ENCODE peak calls at places on chromosomes 6 and 20, in six cellular contexts. One of them, this sample, is unnamed.

GRCh38 chr20:9228774-9229450 is 160.0 kb downstream of the PLCB4 start:
- DNase-seq in prostate gland: no peak
- DNase-seq in GM12891: no peak
- DNase-seq in COR-L47: no peak
- DNase-seq in stimulated activated CD4-positive, alpha-beta T cell treated with anti-CD3 and anti-CD28 coated beads, Interleukin-1b, Interleukin-23, amount 100 ng/mL, for 24 hours: no peak
- DNase-seq in activated T-cell treated with anti-CD3 and anti-CD28 coated beads for 1 hour: no peak
- DNase-seq in this sample: no peak

GRCh38 chr20:36717657-36718056 is 28.2 kb downstream of the NDRG3 start:
- DNase-seq in activated T-cell treated with anti-CD3 and anti-CD28 coated beads for 1 hour: no peak
- DNase-seq in GM12891: no peak
- DNase-seq in COR-L47: peak
- DNase-seq in prostate gland: no peak
- DNase-seq in stimulated activated CD4-positive, alpha-beta T cell treated with anti-CD3 and anti-CD28 coated beads, Interleukin-1b, Interleukin-23, amount 100 ng/mL, for 24 hours: no peak
- DNase-seq in this sample: no peak

GRCh38 chr20:48738399-48739304 is 89.1 kb downstream of the PREX1 start:
- DNase-seq in activated T-cell treated with anti-CD3 and anti-CD28 coated beads for 1 hour: no peak
- DNase-seq in stimulated activated CD4-positive, alpha-beta T cell treated with anti-CD3 and anti-CD28 coated beads, Interleukin-1b, Interleukin-23, amount 100 ng/mL, for 24 hours: no peak
- DNase-seq in COR-L47: no peak
- DNase-seq in prostate gland: no peak
- DNase-seq in GM12891: no peak
- DNase-seq in this sample: no peak

GRCh38 chr6:79263366-79263765 is 28.9 kb upstream of the HMGN3 start:
- DNase-seq in activated T-cell treated with anti-CD3 and anti-CD28 coated beads for 1 hour: no peak
- DNase-seq in stimulated activated CD4-positive, alpha-beta T cell treated with anti-CD3 and anti-CD28 coated beads, Interleukin-1b, Interleukin-23, amount 100 ng/mL, for 24 hours: no peak
- DNase-seq in GM12891: no peak
- DNase-seq in prostate gland: no peak
- DNase-seq in COR-L47: no peak
- DNase-seq in this sample: no peak

GRCh38 chr20:33753763-33754162 is 22.0 kb downstream of the ZNF341 start:
- DNase-seq in prostate gland: no peak
- DNase-seq in COR-L47: no peak
- DNase-seq in GM12891: no peak
- DNase-seq in activated T-cell treated with anti-CD3 and anti-CD28 coated beads for 1 hour: no peak
- DNase-seq in stimulated activated CD4-positive, alpha-beta T cell treated with anti-CD3 and anti-CD28 coated beads, Interleukin-1b, Interleukin-23, amount 100 ng/mL, for 24 hours: no peak
- DNase-seq in this sample: peak

GRCh38 chr6:139407718-139408222 is 33.3 kb upstream of the CITED2 start:
- DNase-seq in prostate gland: no peak
- DNase-seq in stimulated activated CD4-positive, alpha-beta T cell treated with anti-CD3 and anti-CD28 coated beads, Interleukin-1b, Interleukin-23, amount 100 ng/mL, for 24 hours: no peak
- DNase-seq in activated T-cell treated with anti-CD3 and anti-CD28 coated beads for 1 hour: no peak
- DNase-seq in COR-L47: no peak
- DNase-seq in GM12891: no peak
- DNase-seq in this sample: no peak

GRCh38 chr20:59010321-59010994 is 3.4 kb upstream of the CTSZ start:
- DNase-seq in activated T-cell treated with anti-CD3 and anti-CD28 coated beads for 1 hour: no peak
- DNase-seq in COR-L47: no peak
- DNase-seq in GM12891: no peak
- DNase-seq in stimulated activated CD4-positive, alpha-beta T cell treated with anti-CD3 and anti-CD28 coated beads, Interleukin-1b, Interleukin-23, amount 100 ng/mL, for 24 hours: no peak
- DNase-seq in prostate gland: no peak
- DNase-seq in this sample: no peak

GRCh38 chr20:10447028-10447427 is 11.9 kb downstream of the SLX4IP start:
- DNase-seq in prostate gland: no peak
- DNase-seq in stimulated activated CD4-positive, alpha-beta T cell treated with anti-CD3 and anti-CD28 coated beads, Interleukin-1b, Interleukin-23, amount 100 ng/mL, for 24 hours: no peak
- DNase-seq in COR-L47: peak
- DNase-seq in GM12891: peak
- DNase-seq in activated T-cell treated with anti-CD3 and anti-CD28 coated beads for 1 hour: peak
- DNase-seq in this sample: peak

GRCh38 chr6:31474871-31475286 is 23.1 kb upstream of the MICB start:
- DNase-seq in stimulated activated CD4-positive, alpha-beta T cell treated with anti-CD3 and anti-CD28 coated beads, Interleukin-1b, Interleukin-23, amount 100 ng/mL, for 24 hours: no peak
- DNase-seq in prostate gland: no peak
- DNase-seq in activated T-cell treated with anti-CD3 and anti-CD28 coated beads for 1 hour: no peak
- DNase-seq in GM12891: no peak
- DNase-seq in COR-L47: no peak
- DNase-seq in this sample: no peak

GRCh38 chr6:5866547-5867051 is 140.1 kb downstream of the NRN1 start:
- DNase-seq in GM12891: no peak
- DNase-seq in activated T-cell treated with anti-CD3 and anti-CD28 coated beads for 1 hour: no peak
- DNase-seq in stimulated activated CD4-positive, alpha-beta T cell treated with anti-CD3 and anti-CD28 coated beads, Interleukin-1b, Interleukin-23, amount 100 ng/mL, for 24 hours: no peak
- DNase-seq in prostate gland: peak
- DNase-seq in COR-L47: peak
- DNase-seq in this sample: no peak

GRCh38 chr6:156395276-156395675 is 381.9 kb upstream of the ARID1B start:
- DNase-seq in GM12891: no peak
- DNase-seq in activated T-cell treated with anti-CD3 and anti-CD28 coated beads for 1 hour: peak
- DNase-seq in COR-L47: no peak
- DNase-seq in prostate gland: no peak
- DNase-seq in stimulated activated CD4-positive, alpha-beta T cell treated with anti-CD3 and anti-CD28 coated beads, Interleukin-1b, Interleukin-23, amount 100 ng/mL, for 24 hours: no peak
- DNase-seq in this sample: no peak

GRCh38 chr6:143596857-143597256 is 80.9 kb upstream of the PHACTR2 start:
- DNase-seq in COR-L47: no peak
- DNase-seq in GM12891: no peak
- DNase-seq in stimulated activated CD4-positive, alpha-beta T cell treated with anti-CD3 and anti-CD28 coated beads, Interleukin-1b, Interleukin-23, amount 100 ng/mL, for 24 hours: no peak
- DNase-seq in activated T-cell treated with anti-CD3 and anti-CD28 coated beads for 1 hour: no peak
- DNase-seq in prostate gland: no peak
- DNase-seq in this sample: peak

GRCh38 chr6:27617046-27617687 is 144.3 kb upstream of the ZNF184 start:
- DNase-seq in prostate gland: no peak
- DNase-seq in COR-L47: no peak
- DNase-seq in GM12891: no peak
- DNase-seq in stimulated activated CD4-positive, alpha-beta T cell treated with anti-CD3 and anti-CD28 coated beads, Interleukin-1b, Interleukin-23, amount 100 ng/mL, for 24 hours: no peak
- DNase-seq in activated T-cell treated with anti-CD3 and anti-CD28 coated beads for 1 hour: no peak
- DNase-seq in this sample: no peak

GRCh38 chr20:46084805-46085792 is 4.7 kb downstream of the NCOA5 start:
- DNase-seq in GM12891: no peak
- DNase-seq in activated T-cell treated with anti-CD3 and anti-CD28 coated beads for 1 hour: no peak
- DNase-seq in stimulated activated CD4-positive, alpha-beta T cell treated with anti-CD3 and anti-CD28 coated beads, Interleukin-1b, Interleukin-23, amount 100 ng/mL, for 24 hours: no peak
- DNase-seq in COR-L47: peak
- DNase-seq in prostate gland: no peak
- DNase-seq in this sample: no peak

GRCh38 chr20:24199493-24199892 is 210.9 kb upstream of the GGTLC1 start:
- DNase-seq in GM12891: no peak
- DNase-seq in COR-L47: no peak
- DNase-seq in activated T-cell treated with anti-CD3 and anti-CD28 coated beads for 1 hour: no peak
- DNase-seq in prostate gland: no peak
- DNase-seq in stimulated activated CD4-positive, alpha-beta T cell treated with anti-CD3 and anti-CD28 coated beads, Interleukin-1b, Interleukin-23, amount 100 ng/mL, for 24 hours: no peak
- DNase-seq in this sample: no peak

GRCh38 chr6:132161283-132161682 is 210.1 kb upstream of the CCN2 start:
- DNase-seq in prostate gland: no peak
- DNase-seq in GM12891: no peak
- DNase-seq in COR-L47: no peak
- DNase-seq in stimulated activated CD4-positive, alpha-beta T cell treated with anti-CD3 and anti-CD28 coated beads, Interleukin-1b, Interleukin-23, amount 100 ng/mL, for 24 hours: no peak
- DNase-seq in activated T-cell treated with anti-CD3 and anti-CD28 coated beads for 1 hour: no peak
- DNase-seq in this sample: no peak

GRCh38 chr6:155832596-155832995 is 377.0 kb upstream of the NOX3 start:
- DNase-seq in COR-L47: no peak
- DNase-seq in prostate gland: no peak
- DNase-seq in activated T-cell treated with anti-CD3 and anti-CD28 coated beads for 1 hour: no peak
- DNase-seq in GM12891: no peak
- DNase-seq in stimulated activated CD4-positive, alpha-beta T cell treated with anti-CD3 and anti-CD28 coated beads, Interleukin-1b, Interleukin-23, amount 100 ng/mL, for 24 hours: no peak
- DNase-seq in this sample: no peak

GRCh38 chr6:148523051-148523450 is 180.4 kb downstream of the SASH1 start:
- DNase-seq in COR-L47: no peak
- DNase-seq in GM12891: no peak
- DNase-seq in stimulated activated CD4-positive, alpha-beta T cell treated with anti-CD3 and anti-CD28 coated beads, Interleukin-1b, Interleukin-23, amount 100 ng/mL, for 24 hours: no peak
- DNase-seq in activated T-cell treated with anti-CD3 and anti-CD28 coated beads for 1 hour: no peak
- DNase-seq in prostate gland: no peak
- DNase-seq in this sample: no peak

GRCh38 chr6:160801418-160801817 is 99.4 kb downstream of the PLG start:
- DNase-seq in COR-L47: no peak
- DNase-seq in stimulated activated CD4-positive, alpha-beta T cell treated with anti-CD3 and anti-CD28 coated beads, Interleukin-1b, Interleukin-23, amount 100 ng/mL, for 24 hours: no peak
- DNase-seq in GM12891: no peak
- DNase-seq in prostate gland: no peak
- DNase-seq in activated T-cell treated with anti-CD3 and anti-CD28 coated beads for 1 hour: no peak
- DNase-seq in this sample: no peak

GRCh38 chr6:56440551-56440981 is 193.2 kb upstream of the COL21A1 start:
- DNase-seq in COR-L47: no peak
- DNase-seq in GM12891: no peak
- DNase-seq in activated T-cell treated with anti-CD3 and anti-CD28 coated beads for 1 hour: no peak
- DNase-seq in prostate gland: no peak
- DNase-seq in stimulated activated CD4-positive, alpha-beta T cell treated with anti-CD3 and anti-CD28 coated beads, Interleukin-1b, Interleukin-23, amount 100 ng/mL, for 24 hours: no peak
- DNase-seq in this sample: no peak

GRCh38 chr6:122184260-122184934 is 215.1 kb upstream of the HSF2 start:
- DNase-seq in prostate gland: no peak
- DNase-seq in GM12891: no peak
- DNase-seq in activated T-cell treated with anti-CD3 and anti-CD28 coated beads for 1 hour: no peak
- DNase-seq in stimulated activated CD4-positive, alpha-beta T cell treated with anti-CD3 and anti-CD28 coated beads, Interleukin-1b, Interleukin-23, amount 100 ng/mL, for 24 hours: no peak
- DNase-seq in COR-L47: peak
- DNase-seq in this sample: no peak

GRCh38 chr6:100904316-100904715 is 23.2 kb upstream of the ASCC3 start:
- DNase-seq in activated T-cell treated with anti-CD3 and anti-CD28 coated beads for 1 hour: no peak
- DNase-seq in GM12891: no peak
- DNase-seq in prostate gland: no peak
- DNase-seq in stimulated activated CD4-positive, alpha-beta T cell treated with anti-CD3 and anti-CD28 coated beads, Interleukin-1b, Interleukin-23, amount 100 ng/mL, for 24 hours: no peak
- DNase-seq in COR-L47: no peak
- DNase-seq in this sample: no peak

GRCh38 chr6:167467793-167468431 is 143.0 kb downstream of the TTLL2 start:
- DNase-seq in COR-L47: no peak
- DNase-seq in GM12891: no peak
- DNase-seq in stimulated activated CD4-positive, alpha-beta T cell treated with anti-CD3 and anti-CD28 coated beads, Interleukin-1b, Interleukin-23, amount 100 ng/mL, for 24 hours: no peak
- DNase-seq in activated T-cell treated with anti-CD3 and anti-CD28 coated beads for 1 hour: no peak
- DNase-seq in prostate gland: no peak
- DNase-seq in this sample: no peak

GRCh38 chr6:130840050-130840449 is 12.8 kb downstream of the SMLR1 start:
- DNase-seq in activated T-cell treated with anti-CD3 and anti-CD28 coated beads for 1 hour: no peak
- DNase-seq in stimulated activated CD4-positive, alpha-beta T cell treated with anti-CD3 and anti-CD28 coated beads, Interleukin-1b, Interleukin-23, amount 100 ng/mL, for 24 hours: no peak
- DNase-seq in prostate gland: no peak
- DNase-seq in GM12891: no peak
- DNase-seq in COR-L47: no peak
- DNase-seq in this sample: no peak

GRCh38 chr20:10731190-10731955 is 57.6 kb upstream of the JAG1 start:
- DNase-seq in prostate gland: no peak
- DNase-seq in GM12891: no peak
- DNase-seq in stimulated activated CD4-positive, alpha-beta T cell treated with anti-CD3 and anti-CD28 coated beads, Interleukin-1b, Interleukin-23, amount 100 ng/mL, for 24 hours: no peak
- DNase-seq in activated T-cell treated with anti-CD3 and anti-CD28 coated beads for 1 hour: no peak
- DNase-seq in COR-L47: no peak
- DNase-seq in this sample: no peak

GRCh38 chr20:2879148-2879547 is 5.9 kb downstream of the PTPRA start:
- DNase-seq in COR-L47: no peak
- DNase-seq in GM12891: no peak
- DNase-seq in stimulated activated CD4-positive, alpha-beta T cell treated with anti-CD3 and anti-CD28 coated beads, Interleukin-1b, Interleukin-23, amount 100 ng/mL, for 24 hours: no peak
- DNase-seq in prostate gland: no peak
- DNase-seq in activated T-cell treated with anti-CD3 and anti-CD28 coated beads for 1 hour: no peak
- DNase-seq in this sample: no peak

GRCh38 chr6:100344761-100345160 is 120.0 kb downstream of the SIM1 start:
- DNase-seq in COR-L47: no peak
- DNase-seq in prostate gland: no peak
- DNase-seq in stimulated activated CD4-positive, alpha-beta T cell treated with anti-CD3 and anti-CD28 coated beads, Interleukin-1b, Interleukin-23, amount 100 ng/mL, for 24 hours: no peak
- DNase-seq in GM12891: no peak
- DNase-seq in activated T-cell treated with anti-CD3 and anti-CD28 coated beads for 1 hour: no peak
- DNase-seq in this sample: no peak

GRCh38 chr6:46821348-46821992 is 28.3 kb downstream of the MEP1A start:
- DNase-seq in activated T-cell treated with anti-CD3 and anti-CD28 coated beads for 1 hour: no peak
- DNase-seq in COR-L47: no peak
- DNase-seq in prostate gland: peak
- DNase-seq in stimulated activated CD4-positive, alpha-beta T cell treated with anti-CD3 and anti-CD28 coated beads, Interleukin-1b, Interleukin-23, amount 100 ng/mL, for 24 hours: no peak
- DNase-seq in GM12891: no peak
- DNase-seq in this sample: peak

GRCh38 chr6:143504369-143504768 is 7.2 kb downstream of the FUCA2 start:
- DNase-seq in COR-L47: no peak
- DNase-seq in activated T-cell treated with anti-CD3 and anti-CD28 coated beads for 1 hour: no peak
- DNase-seq in stimulated activated CD4-positive, alpha-beta T cell treated with anti-CD3 and anti-CD28 coated beads, Interleukin-1b, Interleukin-23, amount 100 ng/mL, for 24 hours: no peak
- DNase-seq in prostate gland: no peak
- DNase-seq in GM12891: no peak
- DNase-seq in this sample: no peak

GRCh38 chr6:148440877-148441453 is 98.3 kb downstream of the SASH1 start:
- DNase-seq in activated T-cell treated with anti-CD3 and anti-CD28 coated beads for 1 hour: no peak
- DNase-seq in prostate gland: peak
- DNase-seq in stimulated activated CD4-positive, alpha-beta T cell treated with anti-CD3 and anti-CD28 coated beads, Interleukin-1b, Interleukin-23, amount 100 ng/mL, for 24 hours: no peak
- DNase-seq in COR-L47: no peak
- DNase-seq in GM12891: no peak
- DNase-seq in this sample: peak

GRCh38 chr6:150272264-150272975 is 96.4 kb upstream of the IYD start:
- DNase-seq in prostate gland: peak
- DNase-seq in GM12891: no peak
- DNase-seq in COR-L47: no peak
- DNase-seq in stimulated activated CD4-positive, alpha-beta T cell treated with anti-CD3 and anti-CD28 coated beads, Interleukin-1b, Interleukin-23, amount 100 ng/mL, for 24 hours: no peak
- DNase-seq in activated T-cell treated with anti-CD3 and anti-CD28 coated beads for 1 hour: no peak
- DNase-seq in this sample: no peak

GRCh38 chr6:15371151-15371550 is 125.3 kb downstream of the JARID2 start:
- DNase-seq in GM12891: no peak
- DNase-seq in COR-L47: no peak
- DNase-seq in prostate gland: no peak
- DNase-seq in activated T-cell treated with anti-CD3 and anti-CD28 coated beads for 1 hour: no peak
- DNase-seq in stimulated activated CD4-positive, alpha-beta T cell treated with anti-CD3 and anti-CD28 coated beads, Interleukin-1b, Interleukin-23, amount 100 ng/mL, for 24 hours: no peak
- DNase-seq in this sample: no peak

GRCh38 chr6:36025932-36026327 is 1.5 kb upstream of the SLC26A8 start:
- DNase-seq in GM12891: no peak
- DNase-seq in prostate gland: no peak
- DNase-seq in stimulated activated CD4-positive, alpha-beta T cell treated with anti-CD3 and anti-CD28 coated beads, Interleukin-1b, Interleukin-23, amount 100 ng/mL, for 24 hours: no peak
- DNase-seq in activated T-cell treated with anti-CD3 and anti-CD28 coated beads for 1 hour: no peak
- DNase-seq in COR-L47: no peak
- DNase-seq in this sample: no peak

GRCh38 chr20:61883867-61884393 is 181.8 kb downstream of the TAF4 start:
- DNase-seq in GM12891: no peak
- DNase-seq in prostate gland: no peak
- DNase-seq in activated T-cell treated with anti-CD3 and anti-CD28 coated beads for 1 hour: no peak
- DNase-seq in stimulated activated CD4-positive, alpha-beta T cell treated with anti-CD3 and anti-CD28 coated beads, Interleukin-1b, Interleukin-23, amount 100 ng/mL, for 24 hours: no peak
- DNase-seq in COR-L47: no peak
- DNase-seq in this sample: no peak